ENCODE peak calls at places on chromosomes 1 and 21, in ten cellular contexts. T is mammary epithelial cell, H is H7, Q is fibroblast of lung, F is adrenal gland, M is HL-60, X is tibial artery, S is right cardiac atrium, D is transverse colon, U is left ventricle myocardium inferior. G is an unnamed sample.

GRCh38 chr1:3001471-3002348 is 19.6 kb upstream of the ACTRT2 start:
- DNase-seq in T (no peak), H (no peak), Q (no peak), F (no peak), M (no peak), X (peak), S (no peak), D (peak), U (no peak), G (no peak)

GRCh38 chr1:22320703-22321344 is 130.8 kb upstream of the ZBTB40 start:
- DNase-seq in T (no peak), H (peak), Q (no peak), F (no peak), M (no peak), X (no peak), S (no peak), D (no peak), U (no peak), G (no peak)

GRCh38 chr1:16961297-16962124 is 18.9 kb downstream of the MFAP2 start:
- DNase-seq in T (no peak), H (no peak), Q (peak), F (no peak), M (no peak), X (no peak), S (no peak), D (no peak), U (no peak), G (no peak)

GRCh38 chr1:92515796-92516201 is 29.1 kb upstream of the GFI1 start:
- DNase-seq in T (no peak), H (no peak), Q (no peak), F (no peak), M (peak), X (no peak), S (no peak), D (no peak), U (no peak), G (no peak)

GRCh38 chr1:61450454-61451213 is 274.3 kb downstream of the TM2D1 start:
- DNase-seq in T (no peak), H (no peak), Q (peak), F (no peak), M (no peak), X (no peak), S (peak), D (peak), U (peak), G (peak)

GRCh38 chr1:241645199-241645598 is 5.0 kb upstream of the CHML start:
- DNase-seq in T (no peak), H (no peak), Q (no peak), F (peak), M (no peak), X (no peak), S (no peak), D (no peak), U (no peak), G (no peak)

GRCh38 chr1:211613951-211614350 is 35.0 kb upstream of the SLC30A1 start:
- DNase-seq in T (no peak), H (no peak), Q (peak), F (no peak), M (no peak), X (no peak), S (no peak), D (no peak), U (no peak), G (no peak)

GRCh38 chr1:8266436-8267165 is 51.3 kb upstream of the SLC45A1 start:
- DNase-seq in T (no peak), H (no peak), Q (no peak), F (no peak), M (no peak), X (no peak), S (no peak), D (no peak), U (no peak), G (no peak)

GRCh38 chr1:115107501-115108260 is 18.4 kb upstream of the TSPAN2 start:
- DNase-seq in T (no peak), H (no peak), Q (peak), F (no peak), M (peak), X (no peak), S (no peak), D (no peak), U (no peak), G (no peak)

GRCh38 chr21:27035791-27036190 is 68.9 kb upstream of the ADAMTS5 start:
- DNase-seq in T (no peak), H (no peak), Q (no peak), F (no peak), M (no peak), X (no peak), S (no peak), D (no peak), U (no peak), G (no peak)

GRCh38 chr1:222339371-222339947 is 208.4 kb downstream of the HHIPL2 start:
- DNase-seq in T (no peak), H (no peak), Q (peak), F (no peak), M (no peak), X (no peak), S (no peak), D (no peak), U (no peak), G (no peak)

GRCh38 chr1:2808831-2809605 is 7.5 kb upstream of the TTC34 start:
- DNase-seq in T (no peak), H (no peak), Q (no peak), F (no peak), M (no peak), X (no peak), S (peak), D (no peak), U (no peak), G (no peak)

GRCh38 chr1:92882817-92883216 is 51.0 kb downstream of the RPL5 start:
- DNase-seq in T (peak), H (no peak), Q (no peak), F (no peak), M (peak), X (no peak), S (no peak), D (peak), U (no peak), G (no peak)

GRCh38 chr1:90782046-90782445 is 64.9 kb upstream of the BARHL2 start:
- DNase-seq in T (no peak), H (no peak), Q (no peak), F (no peak), M (no peak), X (no peak), S (no peak), D (no peak), U (no peak), G (no peak)

GRCh38 chr1:109931189-109931672 is 20.6 kb downstream of the CSF1 start:
- DNase-seq in T (no peak), H (peak), Q (peak), F (peak), M (no peak), X (peak), S (peak), D (peak), U (peak), G (peak)

GRCh38 chr1:26288311-26288941 is 8.5 kb downstream of the SH3BGRL3 start:
- DNase-seq in T (no peak), H (no peak), Q (peak), F (no peak), M (peak), X (no peak), S (no peak), D (peak), U (no peak), G (no peak)

GRCh38 chr1:31822766-31823165 is 6.9 kb upstream of the SPOCD1 start:
- DNase-seq in T (no peak), H (no peak), Q (peak), F (no peak), M (no peak), X (no peak), S (no peak), D (no peak), U (no peak), G (no peak)

GRCh38 chr1:51326839-51327238 is 3.5 kb downstream of the TTC39A start:
- DNase-seq in T (no peak), H (no peak), Q (no peak), F (no peak), M (no peak), X (no peak), S (peak), D (no peak), U (no peak), G (no peak)

GRCh38 chr1:78340006-78340405 is 150.8 kb upstream of the PTGFR start:
- DNase-seq in T (peak), H (no peak), Q (peak), F (no peak), M (no peak), X (no peak), S (no peak), D (no peak), U (no peak), G (peak)

GRCh38 chr1:172287207-172287606 is 133.3 kb upstream of the C1orf105 start:
- DNase-seq in T (peak), H (no peak), Q (peak), F (peak), M (no peak), X (peak), S (peak), D (peak), U (peak), G (peak)

GRCh38 chr1:66291047-66291864 is 242.7 kb upstream of the SGIP1 start:
- DNase-seq in T (no peak), H (no peak), Q (peak), F (no peak), M (no peak), X (no peak), S (no peak), D (no peak), U (no peak), G (no peak)

GRCh38 chr1:204258213-204259115 is 44.7 kb upstream of the GOLT1A start:
- DNase-seq in T (peak), H (peak), Q (peak), F (peak), M (peak), X (no peak), S (peak), D (peak), U (peak), G (no peak)

GRCh38 chr1:30511563-30512252 is 211.7 kb downstream of the MATN1 start:
- DNase-seq in T (no peak), H (no peak), Q (peak), F (no peak), M (no peak), X (no peak), S (no peak), D (no peak), U (no peak), G (no peak)

GRCh38 chr1:37514350-37515184 is at the start of gene MEAF6:
- DNase-seq in T (peak), H (peak), Q (peak), F (peak), M (peak), X (peak), S (peak), D (peak), U (peak), G (peak)

GRCh38 chr1:242203290-242203689 is 204.4 kb upstream of the MAP1LC3C start:
- DNase-seq in T (no peak), H (no peak), Q (no peak), F (no peak), M (no peak), X (no peak), S (no peak), D (no peak), U (no peak), G (no peak)

GRCh38 chr1:50279622-50280320 is 143.5 kb downstream of the DMRTA2 start:
- DNase-seq in T (peak), H (peak), Q (peak), F (peak), M (no peak), X (no peak), S (no peak), D (no peak), U (peak), G (no peak)

GRCh38 chr1:16258591-16259135 is 21.7 kb upstream of the CPLANE2 start:
- DNase-seq in T (no peak), H (no peak), Q (no peak), F (no peak), M (no peak), X (no peak), S (no peak), D (no peak), U (no peak), G (no peak)

GRCh38 chr1:145740269-145740668 is 21.0 kb downstream of the CD160 start:
- DNase-seq in T (no peak), H (no peak), Q (peak), F (no peak), M (no peak), X (no peak), S (no peak), D (no peak), U (no peak), G (peak)

GRCh38 chr1:117205368-117205767 is 5.4 kb downstream of the VTCN1 start:
- DNase-seq in T (peak), H (no peak), Q (peak), F (no peak), M (no peak), X (no peak), S (no peak), D (no peak), U (no peak), G (no peak)

GRCh38 chr1:18413906-18414305 is 66.8 kb upstream of the KLHDC7A start:
- DNase-seq in T (no peak), H (no peak), Q (no peak), F (no peak), M (no peak), X (no peak), S (no peak), D (peak), U (no peak), G (no peak)

GRCh38 chr1:94714152-94714551 is 106.0 kb upstream of the SLC44A3 start:
- DNase-seq in T (no peak), H (no peak), Q (no peak), F (no peak), M (no peak), X (no peak), S (no peak), D (no peak), U (no peak), G (no peak)

GRCh38 chr1:41640756-41641482 is 156.4 kb upstream of the EDN2 start:
- DNase-seq in T (no peak), H (no peak), Q (no peak), F (no peak), M (no peak), X (no peak), S (peak), D (peak), U (no peak), G (no peak)

GRCh38 chr1:22351757-22352080 is 99.9 kb upstream of the ZBTB40 start:
- DNase-seq in T (no peak), H (no peak), Q (no peak), F (no peak), M (no peak), X (no peak), S (no peak), D (no peak), U (no peak), G (no peak)

GRCh38 chr1:20700636-20701215 is 17.1 kb downstream of the KIF17 start:
- DNase-seq in T (no peak), H (no peak), Q (no peak), F (no peak), M (no peak), X (no peak), S (peak), D (no peak), U (no peak), G (no peak)

GRCh38 chr1:26127235-26128163 is 15.9 kb downstream of the PDIK1L start:
- DNase-seq in T (no peak), H (no peak), Q (no peak), F (no peak), M (peak), X (no peak), S (no peak), D (peak), U (no peak), G (no peak)

GRCh38 chr21:33668180-33668579 is 25.9 kb downstream of the ITSN1 start:
- DNase-seq in T (peak), H (no peak), Q (peak), F (no peak), M (no peak), X (no peak), S (no peak), D (no peak), U (no peak), G (peak)

GRCh38 chr1:203175237-203176181 is at the start of gene MYBPH:
- DNase-seq in T (no peak), H (peak), Q (no peak), F (peak), M (peak), X (peak), S (peak), D (no peak), U (peak), G (no peak)

GRCh38 chr1:230070321-230071208 is 3.5 kb downstream of the GALNT2 start:
- DNase-seq in T (no peak), H (no peak), Q (no peak), F (no peak), M (no peak), X (no peak), S (no peak), D (no peak), U (no peak), G (no peak)
- H3K4me3 ChIP-seq in T (no peak), H (no peak), Q (no peak), F (no peak), M (no peak), X (peak), S (no peak), D (no peak), U (no peak), G (no peak)

GRCh38 chr21:45640888-45641479 is 2.5 kb upstream of the PCBP3 start:
- DNase-seq in T (no peak), H (peak), Q (peak), F (peak), M (no peak), X (no peak), S (peak), D (peak), U (no peak), G (no peak)

GRCh38 chr21:45641480-45642035 is 2.0 kb upstream of the PCBP3 start:
- DNase-seq in T (no peak), H (peak), Q (no peak), F (no peak), M (no peak), X (no peak), S (peak), D (no peak), U (no peak), G (no peak)

GRCh38 chr21:45644041-45644906 is 749 bp downstream of the PCBP3 start:
- DNase-seq in T (no peak), H (peak), Q (no peak), F (no peak), M (no peak), X (no peak), S (peak), D (no peak), U (no peak), G (no peak)

GRCh38 chr21:45642122-45642813 is 1.3 kb upstream of the PCBP3 start:
- DNase-seq in T (no peak), H (peak), Q (no peak), F (no peak), M (no peak), X (no peak), S (peak), D (no peak), U (no peak), G (no peak)

DNA sequence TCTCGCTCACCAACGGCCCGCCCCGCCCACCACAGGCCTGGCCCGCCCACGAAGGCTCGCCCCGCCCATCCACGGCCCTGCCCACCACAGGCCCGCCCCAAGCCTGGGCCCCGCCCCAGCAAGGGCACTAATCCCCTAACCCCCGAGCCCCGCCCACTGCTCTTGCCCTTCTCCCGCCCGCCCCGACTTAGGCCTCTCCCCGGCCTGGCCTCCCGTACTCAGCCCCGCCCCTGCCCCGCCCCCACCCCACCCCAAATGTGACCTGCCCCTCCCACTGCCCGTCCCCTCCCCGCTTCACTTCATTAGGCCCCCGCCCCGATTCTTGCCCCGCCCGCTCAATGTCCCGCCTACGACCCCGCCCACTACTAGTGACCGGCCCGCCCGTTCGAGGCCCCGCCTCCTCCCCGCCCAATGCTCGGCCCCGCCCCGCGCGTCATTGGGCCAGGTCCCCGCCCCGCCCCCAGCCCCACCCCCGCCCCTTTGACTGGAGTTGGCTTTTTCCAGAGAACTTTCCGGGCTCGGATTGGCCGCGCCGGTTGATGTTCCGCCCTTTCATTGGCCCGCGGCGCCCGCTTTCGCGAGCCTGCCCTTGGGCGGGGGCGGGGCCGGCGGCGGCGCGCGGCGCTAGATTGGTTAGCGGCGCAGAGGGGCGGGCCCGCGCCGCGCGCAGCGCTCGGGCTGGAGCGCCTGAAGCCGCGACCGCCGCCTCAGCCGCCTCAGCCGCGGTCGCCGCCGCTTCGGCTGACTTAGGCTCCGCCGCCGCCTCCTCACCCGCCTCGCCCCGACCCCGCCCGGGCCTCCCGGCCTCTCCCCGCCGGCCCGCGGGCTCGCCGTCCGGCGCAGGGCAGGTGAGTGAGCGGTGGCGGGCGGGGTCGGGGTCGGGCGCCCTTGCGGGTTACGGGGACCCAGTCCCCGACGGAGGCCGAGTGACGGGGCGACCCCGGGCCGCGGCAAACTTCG is at the start of gene PCBP3:
- DNase-seq in T (peak), H (peak), Q (peak), F (peak), M (peak), X (peak), S (peak), D (peak), U (peak), G (peak)
- H3K4me3 ChIP-seq in T (no peak), H (peak), Q (peak), F (no peak), M (peak), X (peak), S (peak), D (peak), U (peak), G (peak)

GRCh38 chr1:24186031-24186710 is 918 bp downstream of the IFNLR1 start:
- DNase-seq in T (no peak), H (no peak), Q (no peak), F (no peak), M (no peak), X (no peak), S (no peak), D (no peak), U (no peak), G (no peak)
- H3K4me3 ChIP-seq in T (peak), H (peak), Q (no peak), F (no peak), M (no peak), X (no peak), S (peak), D (peak), U (peak), G (no peak)

GRCh38 chr1:39898146-39898545 is 3.6 kb downstream of the MYCL start:
- DNase-seq in T (no peak), H (peak), Q (no peak), F (no peak), M (no peak), X (no peak), S (no peak), D (no peak), U (no peak), G (no peak)

GRCh38 chr1:39901486-39902120 is at the start of gene MYCL:
- DNase-seq in T (peak), H (peak), Q (peak), F (peak), M (peak), X (peak), S (peak), D (peak), U (peak), G (no peak)

GRCh38 chr1:39898648-39899603 is 2.8 kb downstream of the MYCL start:
- DNase-seq in T (no peak), H (peak), Q (peak), F (no peak), M (no peak), X (no peak), S (no peak), D (peak), U (no peak), G (no peak)

GRCh38 chr1:39900662-39901485 is 843 bp downstream of the MYCL start:
- DNase-seq in T (peak), H (peak), Q (no peak), F (no peak), M (no peak), X (no peak), S (peak), D (peak), U (peak), G (no peak)

GRCh38 chr1:39899611-39900538 is 1.8 kb downstream of the MYCL start:
- DNase-seq in T (no peak), H (no peak), Q (no peak), F (no peak), M (no peak), X (no peak), S (no peak), D (no peak), U (no peak), G (no peak)
- H3K4me3 ChIP-seq in T (no peak), H (peak), Q (no peak), F (no peak), M (no peak), X (no peak), S (no peak), D (peak), U (peak), G (peak)

GRCh38 chr1:10306435-10306834 is 92.4 kb upstream of the PGD start:
- DNase-seq in T (no peak), H (no peak), Q (no peak), F (no peak), M (no peak), X (no peak), S (no peak), D (no peak), U (no peak), G (no peak)

GRCh38 chr1:10309240-10310011 is 89.4 kb upstream of the PGD start:
- DNase-seq in T (no peak), H (no peak), Q (no peak), F (no peak), M (no peak), X (no peak), S (no peak), D (no peak), U (no peak), G (no peak)

GRCh38 chr1:10302416-10302815 is 92.0 kb downstream of the KIF1B start:
- DNase-seq in T (no peak), H (no peak), Q (no peak), F (no peak), M (no peak), X (no peak), S (no peak), D (no peak), U (no peak), G (no peak)

GRCh38 chr1:10304295-10304694 is 93.9 kb downstream of the KIF1B start:
- DNase-seq in T (no peak), H (no peak), Q (peak), F (no peak), M (no peak), X (no peak), S (no peak), D (no peak), U (no peak), G (no peak)

GRCh38 chr1:10308001-10308400 is 90.9 kb upstream of the PGD start:
- DNase-seq in T (no peak), H (no peak), Q (no peak), F (no peak), M (no peak), X (no peak), S (no peak), D (no peak), U (no peak), G (no peak)
- H3K4me3 ChIP-seq in T (no peak), H (no peak), Q (no peak), F (no peak), M (no peak), X (no peak), S (no peak), D (no peak), U (no peak), G (no peak)

GRCh38 chr1:212683357-212683722 is 16.3 kb downstream of the BATF3 start:
- DNase-seq in T (no peak), H (no peak), Q (no peak), F (no peak), M (peak), X (peak), S (peak), D (peak), U (peak), G (no peak)
- H3K4me3 ChIP-seq in T (no peak), H (no peak), Q (no peak), F (no peak), M (no peak), X (no peak), S (no peak), D (no peak), U (no peak), G (no peak)